ENCODE peak calls at places on chromosomes 7 and 10, in four cellular contexts. B is progenitor cell of endocrine pancreas, A is GM10248, O is thoracic aorta. K is an unnamed sample.

GRCh38 chr10:78913219-78914059 is 155.3 kb upstream of the ZMIZ1 start:
- DNase-seq in A (no peak), O (no peak), B (no peak), K (no peak)

GRCh38 chr10:47378606-47379444 is 5.3 kb downstream of the ZNF488 start:
- DNase-seq in B (no peak), O (no peak), A (no peak), K (no peak)

GRCh38 chr7:20839196-20839735 is 52.6 kb upstream of the SP8 start:
- DNase-seq in O (no peak), B (no peak), A (no peak), K (no peak)

GRCh38 chr10:24962998-24963397 is 10.6 kb upstream of the PRTFDC1 start:
- DNase-seq in A (no peak), O (no peak), B (no peak), K (no peak)

GRCh38 chr7:2200584-2200980 is 32.2 kb downstream of the MAD1L1 start:
- DNase-seq in B (no peak), A (no peak), O (no peak), K (no peak)

GRCh38 chr7:37201003-37201875 is 247.4 kb downstream of the ELMO1 start:
- DNase-seq in B (peak), A (peak), O (peak), K (peak)

GRCh38 chr10:100504101-100504500 is 15.6 kb downstream of the SEC31B start:
- DNase-seq in O (no peak), B (no peak), A (no peak), K (no peak)

GRCh38 chr7:92582948-92583347 is 7.2 kb downstream of the FAM133B start:
- DNase-seq in O (no peak), B (no peak), A (no peak), K (no peak)

GRCh38 chr7:35374858-35375257 is 121.0 kb upstream of the TBX20 start:
- DNase-seq in O (no peak), A (no peak), B (no peak), K (no peak)

GRCh38 chr7:28062197-28062988 is 118.2 kb downstream of the JAZF1 start:
- DNase-seq in A (peak), B (peak), O (no peak), K (peak)

GRCh38 chr10:23065549-23065948 is 29.8 kb upstream of the MSRB2 start:
- DNase-seq in B (no peak), O (peak), A (no peak), K (no peak)

GRCh38 chr7:107725138-107725740 is 18.7 kb upstream of the CBLL1 start:
- DNase-seq in O (no peak), A (peak), B (no peak), K (no peak)

GRCh38 chr10:92891885-92892705 is 43.8 kb downstream of the EXOC6 start:
- DNase-seq in O (no peak), B (no peak), A (no peak), K (no peak)

GRCh38 chr10:79400567-79401004 is 44.8 kb downstream of the ZCCHC24 start:
- DNase-seq in B (peak), A (peak), O (no peak), K (no peak)

GRCh38 chr7:17939111-17939669 is 1.1 kb downstream of the SNX13 start:
- DNase-seq in O (no peak), B (no peak), A (peak), K (no peak)

GRCh38 chr10:77245953-77246352 is 391.7 kb downstream of the KCNMA1 start:
- DNase-seq in A (no peak), O (no peak), B (no peak), K (peak)

GRCh38 chr10:97475936-97476594 is 22.2 kb downstream of the MMS19 start:
- DNase-seq in O (no peak), A (no peak), B (no peak), K (no peak)

GRCh38 chr7:6268909-6269306 is 3.5 kb downstream of the CYTH3 start:
- DNase-seq in O (no peak), A (no peak), B (no peak), K (no peak)

GRCh38 chr7:7662527-7662926 is 22.0 kb downstream of the UMAD1 start:
- DNase-seq in O (no peak), A (no peak), B (no peak), K (no peak)

GRCh38 chr10:48496831-48497792 is 107.8 kb downstream of the ARHGAP22 start:
- DNase-seq in B (no peak), A (no peak), O (no peak), K (no peak)

GRCh38 chr7:93315896-93316295 is 83.7 kb downstream of the VPS50 start:
- DNase-seq in A (no peak), O (no peak), B (no peak), K (no peak)

GRCh38 chr10:987635-987905 is 664 bp upstream of the GTPBP4 start:
- DNase-seq in O (no peak), B (no peak), A (no peak), K (no peak)

GRCh38 chr10:125757742-125758141 is 17.9 kb downstream of the MMP21 start:
- DNase-seq in B (no peak), A (no peak), O (no peak), K (no peak)

GRCh38 chr7:30743371-30744074 is 8.4 kb upstream of the INMT start:
- DNase-seq in B (no peak), O (no peak), A (no peak), K (no peak)

GRCh38 chr7:94295805-94296204 is 98.9 kb upstream of the COL1A2 start:
- DNase-seq in A (no peak), O (no peak), B (no peak), K (no peak)

GRCh38 chr10:103757531-103758293 is 97.7 kb downstream of the SH3PXD2A start:
- DNase-seq in B (no peak), A (no peak), O (no peak), K (no peak)

GRCh38 chr10:2979267-2979660 is 88.1 kb upstream of the PFKP start:
- DNase-seq in O (no peak), B (no peak), A (no peak), K (no peak)

DNA sequence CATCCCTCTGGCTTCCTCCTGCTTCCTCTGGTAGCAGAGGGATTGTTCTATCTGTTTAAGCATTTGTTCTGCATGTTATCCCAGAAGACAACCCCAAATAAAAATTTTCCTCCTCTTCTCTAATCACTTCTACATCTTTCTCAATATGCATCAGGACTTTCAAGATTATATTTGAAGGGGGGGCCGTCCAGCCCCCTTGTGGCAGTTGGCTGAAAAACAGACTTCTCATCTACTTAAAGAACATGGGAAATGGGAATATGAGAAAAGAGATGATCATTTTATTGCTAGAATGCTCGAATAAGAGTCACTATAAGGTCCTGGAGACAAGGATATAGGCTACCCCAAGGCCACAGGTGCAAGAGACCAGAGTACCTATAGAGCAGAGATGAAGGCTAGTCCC is 466.0 kb downstream of the REEP3 start:
- DNase-seq in B (no peak), O (no peak), A (no peak), K (no peak)
- TF ChIP-seq CTCF in B (no peak), O (no peak), A (no peak), K (no peak)

DNA sequence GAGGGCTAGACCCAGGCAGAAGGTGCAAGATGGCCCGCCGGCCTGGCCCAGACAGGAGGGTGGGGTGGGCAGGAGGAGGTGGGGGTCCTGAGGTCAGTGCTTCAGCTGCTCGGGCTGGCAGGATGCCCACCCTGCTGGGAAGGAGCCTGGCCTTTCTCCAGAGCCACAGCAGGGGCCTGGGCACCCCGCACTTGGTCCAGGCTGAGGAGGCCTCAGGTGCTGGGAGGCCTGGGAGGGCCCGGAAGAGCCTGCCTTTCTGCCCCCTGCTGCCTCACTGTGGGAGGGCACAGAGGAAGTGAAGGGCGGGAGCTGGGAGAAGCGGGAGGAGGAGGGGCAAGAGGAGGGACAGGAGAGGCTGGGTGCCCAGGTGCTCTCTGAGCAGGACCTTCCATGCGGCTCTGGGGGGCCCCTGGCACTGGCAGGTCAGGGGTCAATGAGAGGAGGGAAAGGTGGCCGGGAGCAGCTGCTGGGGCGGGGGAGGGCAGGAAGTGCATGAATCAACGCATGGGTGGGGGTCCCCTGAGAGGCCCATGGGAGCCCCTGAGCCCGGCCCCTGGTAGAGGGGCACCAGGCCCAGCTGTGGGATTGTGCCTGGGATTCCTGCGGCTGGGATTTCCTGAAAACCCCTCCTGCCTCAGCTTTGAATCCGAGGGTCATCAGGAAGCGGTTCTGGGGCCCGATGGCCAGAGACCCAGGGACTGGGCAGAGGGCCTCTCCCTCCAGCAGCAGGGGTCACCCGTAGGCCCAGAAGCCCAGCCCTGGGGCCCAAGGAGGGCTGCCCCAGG is 49.9 kb downstream of the PWWP2B start:
- DNase-seq in O (no peak), B (no peak), A (peak), K (peak)
- TF ChIP-seq CTCF in O (no peak), B (peak), A (peak), K (peak)

GRCh38 chr10:86943316-86944030 is 13.9 kb downstream of the MMRN2 start:
- DNase-seq in A (no peak), B (no peak), O (peak), K (no peak)
- TF ChIP-seq CTCF in A (no peak), B (no peak), O (no peak), K (no peak)

GRCh38 chr10:95388072-95388471 is 97.3 kb upstream of the PDLIM1 start:
- DNase-seq in B (no peak), O (no peak), A (no peak), K (no peak)
- TF ChIP-seq CTCF in B (no peak), O (no peak), A (no peak), K (no peak)

GRCh38 chr10:34116220-34116623 is 698.9 kb downstream of the PARD3 start:
- DNase-seq in B (no peak), O (no peak), A (no peak), K (no peak)
- TF ChIP-seq CTCF in B (no peak), O (no peak), A (no peak), K (no peak)

GRCh38 chr10:83425306-83425705 is 714.0 kb upstream of the GHITM start:
- DNase-seq in O (no peak), A (no peak), B (no peak), K (no peak)
- TF ChIP-seq CTCF in O (no peak), A (no peak), B (no peak), K (no peak)

GRCh38 chr7:145902123-145902522 is 214.5 kb upstream of the CNTNAP2 start:
- DNase-seq in B (no peak), A (no peak), O (no peak), K (no peak)
- TF ChIP-seq CTCF in B (no peak), A (no peak), O (no peak), K (no peak)